ENCODE peak calls at places on chromosomes 13 and 19, in seven cellular contexts. R is AG09319; J is nucleus accumbens; Q is germinal center; L is endodermal cell; A is naive thymus-derived CD8-positive, alpha-beta T cell; U is HTR-8/SVneo. B is an unnamed sample.

GRCh38 chr13:62626771-62627170 is 1211.1 kb upstream of the PCDH20 start:
- DNase-seq in A (no peak), Q (no peak), R (no peak), L (peak), J (no peak), U (no peak), B (no peak)

GRCh38 chr19:44738603-44739585 is 9.6 kb upstream of the BCL3 start:
- DNase-seq in J (no peak), A (no peak), R (no peak), Q (no peak), U (no peak), L (no peak), B (no peak)

GRCh38 chr13:31267126-31267784 is 67.5 kb downstream of the B3GLCT start:
- DNase-seq in R (no peak), Q (no peak), U (no peak), A (no peak), J (no peak), L (no peak), B (no peak)

GRCh38 chr13:109645831-109646230 is 140.6 kb downstream of the IRS2 start:
- DNase-seq in A (no peak), Q (no peak), L (no peak), U (no peak), J (no peak), R (no peak), B (no peak)

GRCh38 chr13:99686157-99686572 is 184.9 kb downstream of the TM9SF2 start:
- DNase-seq in A (no peak), R (no peak), U (no peak), Q (no peak), J (no peak), L (peak), B (no peak)

GRCh38 chr13:95603887-95604533 is 40.5 kb downstream of the DZIP1 start:
- DNase-seq in Q (no peak), L (no peak), A (no peak), U (no peak), J (no peak), R (no peak), B (no peak)

GRCh38 chr19:32269831-32270230 is 75.6 kb upstream of the ZNF507 start:
- DNase-seq in J (no peak), L (no peak), Q (no peak), R (no peak), U (no peak), A (no peak), B (no peak)

GRCh38 chr13:27168870-27169525 is 2.6 kb downstream of the USP12 start:
- DNase-seq in J (no peak), U (no peak), Q (no peak), A (no peak), L (no peak), R (no peak), B (no peak)

GRCh38 chr19:42202290-42202867 is 15.1 kb downstream of the DEDD2 start:
- DNase-seq in J (no peak), R (no peak), A (no peak), Q (no peak), L (no peak), U (no peak), B (no peak)

GRCh38 chr19:54390942-54391577 is 24.2 kb upstream of the TTYH1 start:
- DNase-seq in L (peak), J (no peak), R (peak), U (peak), Q (peak), A (peak), B (no peak)

GRCh38 chr19:28746486-28746885 is 466.5 kb downstream of the UQCRFS1 start:
- DNase-seq in R (no peak), A (no peak), U (no peak), L (no peak), J (no peak), Q (no peak), B (no peak)

GRCh38 chr19:19417618-19418270 is 12.3 kb downstream of the GATAD2A start:
- DNase-seq in Q (no peak), J (no peak), L (no peak), R (no peak), U (no peak), A (no peak), B (no peak)

GRCh38 chr19:18416778-18417249 is 2.4 kb upstream of the SSBP4 start:
- DNase-seq in Q (no peak), L (peak), A (peak), R (peak), J (peak), U (peak), B (peak)

GRCh38 chr13:24097667-24098066 is 62.9 kb upstream of the SPATA13 start:
- DNase-seq in U (no peak), J (no peak), L (no peak), R (no peak), Q (no peak), A (no peak), B (no peak)

GRCh38 chr19:1862424-1863307 is 713 bp downstream of the KLF16 start:
- DNase-seq in Q (peak), U (no peak), L (peak), A (peak), J (no peak), R (no peak), B (no peak)

GRCh38 chr13:58935689-58936088 is 1228.0 kb downstream of the DIAPH3 start:
- DNase-seq in Q (no peak), J (no peak), U (no peak), L (no peak), R (no peak), A (no peak), B (no peak)

GRCh38 chr13:41352935-41353801 is 42.1 kb downstream of the NAA16 start:
- DNase-seq in L (peak), R (peak), A (peak), J (no peak), Q (peak), U (peak), B (no peak)

GRCh38 chr13:112247471-112248405 is 128.4 kb upstream of the SPACA7 start:
- DNase-seq in A (no peak), L (peak), R (no peak), J (no peak), Q (no peak), U (no peak), B (no peak)

GRCh38 chr13:98155475-98156111 is 12.7 kb downstream of the FARP1 start:
- DNase-seq in R (no peak), L (no peak), J (no peak), Q (no peak), A (no peak), U (no peak), B (no peak)

B was measured in anterior cingulate cortex.